ENCODE peak calls at places on chromosome X, in six cellular contexts. G is K562, A is suprapubic skin, W is tibial nerve, L is upper lobe of left lung, P is esophagus muscularis mucosa. Y is an unnamed sample. For H3K4me1, the result is how much of the 10 kb centered on the place peaks cover.

GRCh38 chrX:103556941-103557340 is 28.4 kb upstream of the TCEAL4 start:
- DNase-seq in G (no peak), L (no peak), W (no peak), A (no peak), P (no peak), Y (no peak)

GRCh38 chrX:16870861-16871584 is 861 bp upstream of the RBBP7 start:
- DNase-seq in P (no peak), A (no peak), L (peak), G (no peak), W (peak), Y (no peak)

GRCh38 chrX:123392921-123393320 is 208.8 kb downstream of the GRIA3 start:
- DNase-seq in G (no peak), W (no peak), P (no peak), L (no peak), A (no peak), Y (no peak)

GRCh38 chrX:46311581-46312120 is 233.6 kb downstream of the ZNF674 start:
- DNase-seq in A (no peak), W (no peak), G (no peak), L (no peak), P (no peak), Y (no peak)

GRCh38 chrX:12975999-12976558 is 1.2 kb downstream of the TMSB4X start:
- DNase-seq in L (peak), A (no peak), W (peak), G (peak), P (no peak), Y (peak)

GRCh38 chrX:92270936-92271655 is 491.9 kb downstream of the PCDH11X start:
- DNase-seq in W (no peak), P (no peak), G (no peak), L (no peak), A (no peak), Y (no peak)

GRCh38 chrX:134173541-134174272 is 63.3 kb upstream of the CCDC160 start:
- DNase-seq in W (no peak), A (no peak), P (no peak), L (no peak), G (no peak), Y (no peak)

GRCh38 chrX:27590044-27590443 is at the start of gene DCAF8L2:
- DNase-seq in A (no peak), P (no peak), L (no peak), W (no peak), G (no peak), Y (no peak)

GRCh38 chrX:68895339-68896250 is 66.8 kb downstream of the EFNB1 start:
- DNase-seq in L (peak), P (no peak), A (no peak), G (peak), W (peak), Y (peak)

GRCh38 chrX:31130457-31131215 is 58.8 kb upstream of the FTHL17 start:
- DNase-seq in W (no peak), P (no peak), L (no peak), A (no peak), G (no peak), Y (no peak)

GRCh38 chrX:111352424-111352823 is 59.6 kb downstream of the DCX start:
- DNase-seq in A (no peak), G (no peak), P (no peak), W (no peak), L (peak), Y (no peak)

GRCh38 chrX:13128104-13128503 is 83.7 kb upstream of the FAM9C start:
- DNase-seq in A (no peak), L (no peak), P (no peak), W (no peak), G (no peak), Y (no peak)

GRCh38 chrX:39682778-39683177 is 415.0 kb downstream of the BCOR start:
- DNase-seq in P (no peak), L (no peak), W (no peak), A (no peak), G (peak), Y (no peak)

GRCh38 chrX:78075787-78076389 is 28.2 kb upstream of the PGK1 start:
- DNase-seq in G (no peak), P (no peak), W (no peak), L (no peak), A (no peak), Y (no peak)

GRCh38 chrX:133812382-133812781 is 173.0 kb downstream of the GPC3 start:
- DNase-seq in A (no peak), W (no peak), P (no peak), G (no peak), L (no peak), Y (no peak)

GRCh38 chrX:112851161-112851779 is 10.6 kb upstream of the AMOT start:
- DNase-seq in W (no peak), G (no peak), A (no peak), L (no peak), P (no peak), Y (no peak)

GRCh38 chrX:96979766-96980165 is 96.1 kb downstream of the RPA4 start:
- DNase-seq in L (no peak), W (no peak), A (no peak), P (no peak), G (no peak), Y (no peak)

GRCh38 chrX:155026727-155027508 is at the start of gene FUNDC2:
- DNase-seq in G (peak), L (peak), W (peak), P (peak), A (peak), Y (peak)

GRCh38 chrX:96685205-96686099 is 810 bp downstream of the DIAPH2 start:
- DNase-seq in W (peak), A (peak), G (no peak), L (peak), P (peak), Y (peak)

GRCh38 chrX:110293658-110294453 is 24.0 kb downstream of the AMMECR1 start:
- DNase-seq in L (no peak), A (no peak), G (no peak), W (no peak), P (no peak), Y (no peak)

GRCh38 chrX:121958886-121959285 is 911.5 kb downstream of the GLUD2 start:
- DNase-seq in P (no peak), W (no peak), L (no peak), A (no peak), G (no peak), Y (no peak)

GRCh38 chrX:123833387-123833786 is 26.5 kb upstream of the XIAP start:
- DNase-seq in L (peak), P (no peak), G (peak), A (no peak), W (peak), Y (peak)

GRCh38 chrX:97685753-97686152 is 802.0 kb downstream of the RPA4 start:
- DNase-seq in L (no peak), P (no peak), A (no peak), G (peak), W (no peak), Y (no peak)

GRCh38 chrX:118345045-118345400 is 883 bp upstream of the WDR44 start:
- DNase-seq in G (no peak), W (no peak), A (no peak), L (no peak), P (no peak), Y (no peak)

GRCh38 chrX:118221733-118222132 is 105.1 kb upstream of the KLHL13 start:
- DNase-seq in L (no peak), W (no peak), A (no peak), P (no peak), G (no peak), Y (no peak)

GRCh38 chrX:121581885-121582284 is 534.5 kb downstream of the GLUD2 start:
- DNase-seq in G (no peak), L (no peak), W (no peak), P (no peak), A (no peak), Y (no peak)

GRCh38 chrX:136497556-136498048 is at the start of gene HTATSF1:
- DNase-seq in P (no peak), G (peak), L (no peak), A (no peak), W (no peak), Y (no peak)

GRCh38 chrX:129361566-129361965 is 161.7 kb downstream of the SMARCA1 start:
- DNase-seq in G (no peak), A (no peak), P (no peak), L (no peak), W (no peak), Y (no peak)

GRCh38 chrX:134782796-134783195 is 124.5 kb upstream of the PLAC1 start:
- DNase-seq in W (peak), A (no peak), P (no peak), L (no peak), G (no peak), Y (no peak)

GRCh38 chrX:129726307-129727111 is 12.3 kb upstream of the XPNPEP2 start:
- DNase-seq in G (peak), P (no peak), A (no peak), L (peak), W (peak), Y (peak)

GRCh38 chrX:72272868-72273267 is 4.2 kb downstream of the RPS4X start:
- DNase-seq in G (no peak), A (no peak), W (no peak), P (no peak), L (no peak), Y (no peak)

DNA sequence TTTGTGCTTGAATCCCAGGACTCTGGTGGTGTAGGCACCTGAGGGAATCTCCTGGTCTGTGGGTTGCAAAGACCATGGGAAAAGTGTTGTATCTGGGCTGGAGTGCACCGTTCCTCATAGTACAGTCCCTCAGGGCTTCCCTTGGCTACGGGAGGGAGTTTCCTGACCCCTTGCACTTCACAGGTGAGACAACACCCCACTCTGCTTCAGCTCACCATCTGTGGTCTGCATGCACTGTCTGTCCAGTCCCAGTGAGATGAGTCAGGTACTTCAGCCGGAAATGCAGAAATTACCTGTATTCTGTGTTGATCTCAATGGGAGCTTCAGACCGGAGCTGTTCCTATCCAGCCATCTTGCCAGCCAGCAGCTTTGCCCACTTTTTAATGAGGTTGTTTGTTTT is 353.0 kb upstream of the IRS4 start:
- DNase-seq in L (no peak), P (no peak), A (no peak), G (no peak), W (no peak), Y (no peak)
- TF ChIP-seq EP300 in L (no peak), P (no peak), A (no peak), G (no peak), W (no peak), Y (no peak)

GRCh38 chrX:153981231-153981630 is 8.7 kb downstream of the TMEM187 start:
- DNase-seq in L (no peak), G (no peak), P (no peak), A (no peak), W (no peak), Y (no peak)

GRCh38 chrX:153984351-153985178 is 12.0 kb downstream of the TMEM187 start:
- DNase-seq in A (no peak), P (no peak), L (peak), G (peak), W (no peak), Y (no peak)

GRCh38 chrX:153983321-153983729 is 10.8 kb downstream of the TMEM187 start:
- DNase-seq in P (no peak), A (no peak), W (no peak), G (no peak), L (peak), Y (no peak)

DNA sequence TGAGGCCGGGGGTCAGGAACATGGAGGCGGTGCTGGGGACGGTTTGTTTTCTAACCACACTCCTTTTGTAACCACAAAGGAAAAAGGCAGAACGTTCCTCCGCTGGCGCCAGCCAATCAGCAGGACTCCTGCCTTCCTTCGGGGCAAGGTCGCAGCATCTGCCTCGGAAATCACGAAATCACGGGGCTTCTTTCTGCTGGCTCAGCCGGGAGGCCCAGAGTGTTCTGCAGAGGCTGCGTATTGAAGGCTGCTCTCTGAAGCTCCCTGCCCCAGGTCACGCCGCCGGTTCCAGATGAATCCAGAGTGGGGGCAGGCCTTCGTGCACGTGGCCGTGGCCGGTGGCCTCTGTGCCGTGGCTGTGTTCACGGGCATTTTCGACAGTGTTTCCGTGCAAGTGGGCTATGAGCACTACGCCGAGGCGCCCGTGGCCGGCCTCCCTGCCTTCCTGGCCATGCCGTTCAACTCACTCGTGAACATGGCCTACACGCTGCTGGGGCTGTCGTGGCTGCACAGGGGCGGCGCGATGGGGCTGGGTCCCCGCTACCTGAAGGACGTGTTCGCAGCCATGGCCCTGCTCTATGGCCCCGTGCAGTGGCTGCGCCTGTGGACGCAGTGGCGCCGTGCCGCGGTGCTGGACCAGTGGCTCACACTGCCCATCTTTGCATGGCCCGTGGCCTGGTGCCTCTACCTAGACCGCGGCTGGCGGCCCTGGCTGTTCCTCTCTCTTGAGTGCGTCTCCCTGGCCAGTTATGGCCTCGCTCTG is 9.4 kb downstream of the TMEM187 start:
- DNase-seq in L (peak), G (no peak), A (no peak), W (peak), P (no peak), Y (peak)
- H3K4me1 ChIP-seq in L (under half), G (under half), A (under half), W (under half), P (under half), Y (under half)

GRCh38 chrX:41022579-41022978 is 62.7 kb upstream of the USP9X start:
- DNase-seq in P (no peak), A (no peak), L (no peak), G (no peak), W (no peak), Y (no peak)
- TF ChIP-seq EP300 in P (no peak), A (no peak), L (no peak), G (no peak), W (peak), Y (no peak)

DNA sequence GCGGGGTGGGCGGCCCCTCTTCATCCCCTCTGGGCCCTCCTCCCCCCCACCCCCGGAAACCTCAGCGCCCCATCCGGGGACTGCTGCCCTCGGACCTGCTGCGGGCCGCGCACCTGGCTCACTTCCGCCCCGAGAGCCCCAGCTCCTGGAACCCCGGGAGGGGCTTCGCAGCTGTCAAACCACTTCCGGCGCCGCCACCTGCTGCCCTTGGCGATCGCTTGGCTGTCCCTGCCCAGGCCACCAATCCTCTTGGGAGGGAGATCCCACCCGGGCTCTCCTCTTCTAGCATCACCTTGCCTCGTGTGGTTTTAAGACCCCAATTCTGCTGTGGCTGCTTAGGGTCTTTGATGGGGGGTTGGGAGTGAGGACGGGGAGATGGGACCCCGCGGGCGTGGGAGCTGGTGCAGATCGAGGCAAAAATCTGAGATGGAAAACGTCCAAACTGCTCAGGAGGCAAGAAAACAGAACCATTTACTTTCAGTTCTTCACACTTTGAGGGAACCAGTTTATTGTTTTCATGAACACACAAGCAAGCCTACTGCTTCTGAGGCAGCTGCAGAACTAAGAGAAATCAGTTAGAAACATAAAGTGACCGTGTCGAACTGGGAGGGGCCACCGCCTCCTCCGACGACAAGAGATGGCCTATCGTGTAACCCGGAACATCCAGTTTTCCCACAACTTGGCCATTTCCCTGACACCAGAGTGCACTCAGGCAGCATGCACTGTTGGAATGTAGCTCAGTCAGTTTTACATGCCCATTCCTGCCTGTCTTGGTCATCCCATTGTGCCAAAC is 782 bp downstream of the MTMR1 start:
- DNase-seq in A (peak), W (no peak), L (peak), P (no peak), G (no peak), Y (peak)
- H3K4me1 ChIP-seq in A (under half), W (under half), L (under half), P (under half), G (under half), Y (under half)

DNA sequence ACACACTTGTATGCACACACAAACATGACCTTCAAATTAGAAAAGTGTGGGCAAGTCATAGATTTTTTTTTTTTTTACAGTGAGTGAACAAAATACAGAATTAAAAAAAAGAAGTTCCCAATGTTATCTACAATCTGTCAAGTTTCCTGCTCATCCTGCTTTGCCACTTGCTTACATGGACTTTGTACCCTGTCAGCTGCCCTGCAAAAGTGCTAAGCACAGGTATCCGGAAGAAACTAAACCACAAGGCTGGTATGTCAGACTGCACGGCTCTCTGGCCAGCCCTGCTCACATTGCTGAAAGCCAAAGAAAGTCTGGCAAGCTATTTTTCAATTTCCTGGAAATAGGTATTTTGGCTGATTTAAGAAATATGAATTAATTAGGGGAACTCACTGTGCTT is 38.9 kb upstream of the BCLAF3 start:
- DNase-seq in G (no peak), A (no peak), W (no peak), P (no peak), L (no peak), Y (no peak)
- TF ChIP-seq EP300 in G (no peak), A (no peak), W (no peak), P (no peak), L (no peak), Y (no peak)

GRCh38 chrX:53476371-53476770 is 42.2 kb upstream of the HSD17B10 start:
- DNase-seq in W (no peak), G (no peak), A (no peak), L (no peak), P (no peak), Y (no peak)

GRCh38 chrX:53471346-53471745 is 37.2 kb upstream of the HSD17B10 start:
- DNase-seq in P (no peak), L (no peak), W (no peak), A (no peak), G (no peak), Y (no peak)

GRCh38 chrX:53479295-53479694 is 45.1 kb upstream of the HSD17B10 start:
- DNase-seq in G (peak), P (no peak), L (no peak), A (no peak), W (no peak), Y (no peak)

GRCh38 chrX:53474707-53475106 is 40.5 kb upstream of the HSD17B10 start:
- DNase-seq in L (no peak), G (no peak), W (no peak), P (no peak), A (no peak), Y (no peak)
- H3K4me1 ChIP-seq in L (under half), G (under half), W (under half), P (under half), A (under half), Y (under half)

GRCh38 chrX:5646818-5647217 is 581.8 kb downstream of the NLGN4X start:
- DNase-seq in A (no peak), W (no peak), P (no peak), L (no peak), G (no peak), Y (no peak)
- TF ChIP-seq EP300 in A (no peak), W (no peak), P (no peak), L (no peak), G (no peak), Y (no peak)

GRCh38 chrX:153878969-153879653 is 6.9 kb downstream of the L1CAM start:
- DNase-seq in A (no peak), L (no peak), W (no peak), P (no peak), G (no peak), Y (no peak)
- H3K4me1 ChIP-seq in A (under half), L (under half), W (under half), P (under half), G (under half), Y (under half)

GRCh38 chrX:142499992-142500391 is 294.9 kb upstream of the MAGEC2 start:
- DNase-seq in P (no peak), G (no peak), A (no peak), L (no peak), W (no peak), Y (no peak)

GRCh38 chrX:142505839-142506238 is 300.7 kb upstream of the MAGEC2 start:
- DNase-seq in G (no peak), L (no peak), W (no peak), A (no peak), P (no peak), Y (no peak)
- TF ChIP-seq EP300 in G (no peak), L (no peak), W (no peak), A (no peak), P (no peak), Y (no peak)